ENCODE peak calls at places on chromosomes 12 and 14, in nine cellular contexts. Y, P, G, M, Z, U, O, S and W are unnamed samples.

GRCh38 chr14:94122438-94122837 is 7.0 kb downstream of the IFI27L2 start:
- DNase-seq in Y (no peak), G (no peak), P (no peak), M (no peak), Z (no peak), S (no peak), O (no peak), U (no peak), W (no peak)

GRCh38 chr14:33901429-33902155 is 49.3 kb downstream of the EGLN3 start:
- DNase-seq in S (no peak), G (no peak), O (no peak), Y (no peak), M (no peak), P (no peak), U (no peak), Z (no peak), W (no peak)

GRCh38 chr12:124525455-124525854 is 42.0 kb downstream of the NCOR2 start:
- DNase-seq in Y (no peak), O (no peak), P (no peak), U (no peak), G (no peak), Z (no peak), M (no peak), S (no peak), W (peak; percentile 85)

GRCh38 chr12:93569656-93570551 is 2.6 kb upstream of the SOCS2 start:
- DNase-seq in P (peak; percentile 83), M (peak; percentile 97), G (peak; percentile 88), Z (peak; percentile 65), O (peak; percentile 88), S (peak; percentile 87), Y (peak; percentile 85), U (peak; percentile 85), W (peak; percentile 96)

GRCh38 chr12:124278389-124279101 is 16.3 kb upstream of the RFLNA start:
- DNase-seq in S (no peak), G (no peak), O (no peak), P (no peak), M (no peak), Z (no peak), Y (peak; percentile 53), U (no peak), W (no peak)

GRCh38 chr12:65532744-65533143 is 254.3 kb downstream of the MSRB3 start:
- DNase-seq in Z (no peak), Y (no peak), U (no peak), G (no peak), S (no peak), P (no peak), M (no peak), O (no peak), W (peak; percentile 47)

GRCh38 chr12:66190519-66191406 is 1.7 kb downstream of the IRAK3 start:
- DNase-seq in Z (no peak), Y (no peak), U (no peak), M (no peak), O (no peak), G (no peak), P (peak; percentile 53), S (no peak), W (peak; percentile 27)

GRCh38 chr12:3973939-3974644 is 100.9 kb upstream of the PARP11 start:
- DNase-seq in O (no peak), U (no peak), G (peak; percentile 29), M (no peak), S (no peak), Y (no peak), Z (no peak), P (no peak), W (no peak)

GRCh38 chr12:91172051-91172450 is 10.6 kb downstream of the DCN start:
- DNase-seq in S (no peak), G (no peak), Z (no peak), Y (no peak), P (no peak), O (no peak), U (no peak), M (no peak), W (no peak)

GRCh38 chr12:48486261-48486660 is 4.0 kb downstream of the C12orf54 start:
- DNase-seq in S (no peak), O (no peak), G (no peak), U (no peak), M (no peak), P (no peak), Y (no peak), Z (no peak), W (no peak)

GRCh38 chr12:4807813-4808212 is 87.6 kb downstream of the GALNT8 start:
- DNase-seq in O (no peak), G (peak; percentile 18), U (no peak), Y (no peak), P (no peak), S (no peak), M (no peak), Z (no peak), W (no peak)

GRCh38 chr12:121657305-121658008 is 12.0 kb downstream of the MORN3 start:
- DNase-seq in Z (no peak), S (no peak), M (no peak), P (no peak), G (no peak), Y (no peak), U (no peak), O (no peak), W (no peak)

GRCh38 chr14:101068958-101069549 is 165.5 kb upstream of the RTL1 start:
- DNase-seq in G (no peak), O (no peak), M (no peak), U (no peak), Y (no peak), Z (no peak), P (no peak), S (peak; percentile 36), W (no peak)

GRCh38 chr14:95250936-95251335 is 68.8 kb downstream of the CLMN start:
- DNase-seq in Y (no peak), O (no peak), G (no peak), S (no peak), Z (no peak), M (no peak), P (no peak), U (no peak), W (no peak)

GRCh38 chr14:95250126-95250824 is 69.4 kb downstream of the CLMN start:
- DNase-seq in P (no peak), G (no peak), U (no peak), Y (no peak), M (no peak), O (no peak), Z (no peak), S (no peak), W (no peak)

GRCh38 chr14:95245334-95245733 is 74.4 kb downstream of the CLMN start:
- DNase-seq in Z (no peak), P (no peak), M (no peak), O (no peak), U (no peak), G (no peak), Y (no peak), S (no peak), W (no peak)

GRCh38 chr14:95252219-95252618 is 67.5 kb downstream of the CLMN start:
- DNase-seq in M (no peak), P (no peak), S (no peak), Z (no peak), O (no peak), G (no peak), U (no peak), Y (no peak), W (no peak)

DNA sequence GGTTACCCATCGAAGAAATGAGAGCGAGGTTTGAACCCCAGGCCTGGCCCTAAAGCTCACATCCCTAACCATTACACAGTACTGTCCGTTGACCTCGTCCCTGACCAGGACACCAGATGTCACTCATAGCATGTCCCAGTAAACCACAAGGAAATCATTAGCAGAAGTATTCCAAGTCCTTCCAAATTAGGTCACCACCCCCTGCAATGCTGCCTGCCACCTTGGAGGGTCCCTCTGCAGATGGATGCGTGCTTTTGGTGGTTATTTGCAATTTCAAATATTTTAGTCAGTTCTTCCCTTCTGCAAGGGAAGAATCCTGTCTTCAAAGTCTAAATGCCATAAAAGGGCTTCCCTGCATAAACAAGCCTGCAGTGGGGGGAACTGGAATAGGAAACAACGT is 71.3 kb downstream of the CLMN start:
- DNase-seq in U (no peak), Z (no peak), P (no peak), M (no peak), Y (no peak), G (no peak), S (no peak), O (no peak), W (no peak)
- H3K4me3 ChIP-seq in U (no peak overlapping the region), Z (no peak overlapping the region), P (no peak overlapping the region), M (no peak overlapping the region), Y (no peak overlapping the region), G (no peak overlapping the region), S (no peak overlapping the region), O (no peak overlapping the region), W (no peak overlapping the region)

GRCh38 chr12:59374783-59375182 is 221.0 kb upstream of the SLC16A7 start:
- DNase-seq in Z (no peak), U (no peak), M (no peak), Y (no peak), G (no peak), O (no peak), P (no peak), S (no peak), W (no peak)

GRCh38 chr12:59370933-59371332 is 224.9 kb upstream of the SLC16A7 start:
- DNase-seq in O (no peak), Y (no peak), G (no peak), U (no peak), Z (no peak), S (no peak), M (no peak), P (no peak), W (no peak)

GRCh38 chr12:59375633-59376032 is 220.2 kb upstream of the SLC16A7 start:
- DNase-seq in Y (no peak), M (no peak), P (no peak), G (no peak), U (no peak), O (no peak), S (no peak), Z (no peak), W (no peak)

GRCh38 chr12:59372971-59373370 is 222.9 kb upstream of the SLC16A7 start:
- DNase-seq in Y (no peak), M (peak; percentile 79), Z (peak; percentile 1), G (peak; percentile 13), S (no peak), P (no peak), O (no peak), U (no peak), W (peak; percentile 7)
- TF ChIP-seq CTCF in Y (no peak), M (peak; percentile 70), Z (peak; percentile 58), G (peak; percentile 4), S (no peak), P (peak; percentile 34), O (peak; percentile 20), U (no peak), W (peak; percentile 43)

GRCh38 chr12:9669534-9669933 is at the start of gene CLEC2D:
- DNase-seq in S (no peak), G (peak; percentile 94), U (no peak), Z (no peak), O (no peak), M (no peak), Y (no peak), P (no peak), W (no peak)
- H3K4me3 ChIP-seq in S (no peak within 1 kb of the TSS), G (peak within 1 kb of the TSS; percentile 62), U (no peak within 1 kb of the TSS), Z (no peak within 1 kb of the TSS), O (no peak within 1 kb of the TSS), M (no peak within 1 kb of the TSS), Y (no peak within 1 kb of the TSS), P (no peak within 1 kb of the TSS), W (no peak within 1 kb of the TSS)

DNA sequence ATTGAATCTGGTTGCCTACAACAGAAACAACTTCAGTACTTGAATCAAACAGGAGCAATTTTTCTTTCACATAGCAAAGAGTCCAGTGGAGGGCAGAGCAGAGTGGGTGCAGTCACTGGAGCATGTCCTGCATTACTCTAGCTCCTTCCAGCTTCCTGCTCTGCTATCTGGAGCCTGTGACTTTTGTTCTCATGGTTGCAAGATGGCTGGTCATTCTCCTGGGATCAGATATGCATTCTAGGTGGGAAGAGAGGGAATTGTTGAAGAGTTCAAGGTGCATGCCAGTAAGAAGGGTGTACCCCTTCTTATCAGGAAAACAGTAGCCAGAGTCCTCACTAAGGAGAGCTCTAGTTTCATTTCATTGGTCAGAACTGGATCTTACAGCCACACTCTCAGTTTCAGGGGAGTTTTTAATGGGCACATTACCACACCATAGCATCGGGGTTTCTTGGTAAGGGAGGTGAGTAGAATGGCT is 8.0 kb downstream of the IFT43 start:
- DNase-seq in M (no peak), O (peak; percentile 15), Y (no peak), S (no peak), Z (no peak), U (no peak), G (peak; percentile 58), P (no peak), W (no peak)
- TF ChIP-seq CTCF in M (no peak), O (peak; percentile 41), Y (no peak), S (no peak), Z (no peak), U (no peak), G (no peak), P (no peak), W (no peak)